ENCODE peak calls at places on chromosomes 13 and 19, in ten cellular contexts. A is ascending aorta, U is heart right ventricle, D is psoas muscle, V is tibial artery, W is left lung, I is colonic mucosa, S is mammary epithelial cell, Z is neural progenitor cell, Q is RWPE2. E is an unnamed sample. For H3K4me1, the result is how much of the 10 kb centered on the place peaks cover.

GRCh38 chr13:96052655-96053002 is 572 bp downstream of the UGGT2 start:
- DNase-seq in Z (no peak), S (peak), V (no peak), A (no peak), D (no peak), I (no peak), U (no peak), Q (no peak), W (no peak), E (no peak)

GRCh38 chr13:102846261-102847015 is 606 bp downstream of the ERCC5 start:
- DNase-seq in V (no peak), I (peak), D (peak), U (peak), Q (no peak), S (peak), Z (peak), A (no peak), W (peak), E (peak)

GRCh38 chr19:48842744-48843162 is 6.5 kb upstream of the HSD17B14 start:
- DNase-seq in I (peak), S (no peak), U (no peak), D (no peak), Q (no peak), A (no peak), W (no peak), V (peak), Z (peak), E (no peak)

GRCh38 chr13:110073982-110074381 is 233.0 kb downstream of the COL4A1 start:
- DNase-seq in U (no peak), Q (no peak), V (no peak), I (no peak), W (no peak), D (no peak), Z (peak), A (no peak), S (no peak), E (no peak)

GRCh38 chr13:106466691-106467405 is 68.6 kb downstream of the EFNB2 start:
- DNase-seq in Z (no peak), D (no peak), V (no peak), I (no peak), U (no peak), S (no peak), A (no peak), Q (no peak), W (no peak), E (no peak)

GRCh38 chr19:30799854-30800755 is 427.9 kb downstream of the ZNF536 start:
- DNase-seq in U (peak), Z (peak), W (no peak), S (no peak), V (peak), D (peak), I (peak), Q (no peak), A (no peak), E (peak)

GRCh38 chr13:102309110-102309509 is 92.7 kb downstream of the FGF14 start:
- DNase-seq in Q (no peak), S (no peak), D (no peak), U (no peak), I (no peak), Z (no peak), V (no peak), A (no peak), W (peak), E (no peak)

GRCh38 chr13:72304121-72304745 is 423.2 kb downstream of the MZT1 start:
- DNase-seq in U (no peak), S (no peak), Z (no peak), Q (no peak), I (no peak), V (no peak), D (no peak), A (no peak), W (no peak), E (no peak)

GRCh38 chr19:32164384-32164992 is 180.9 kb upstream of the ZNF507 start:
- DNase-seq in A (no peak), D (no peak), Q (no peak), I (no peak), V (no peak), S (no peak), Z (no peak), W (no peak), U (no peak), E (no peak)

GRCh38 chr19:40596608-40597328 is 4.4 kb upstream of the LTBP4 start:
- DNase-seq in D (peak), I (peak), Z (peak), S (no peak), Q (no peak), A (no peak), W (peak), U (peak), V (peak), E (peak)

GRCh38 chr13:28493740-28494536 is 990 bp downstream of the FLT1 start:
- DNase-seq in D (no peak), S (no peak), V (no peak), W (peak), Z (peak), I (no peak), A (no peak), Q (no peak), U (peak), E (no peak)

GRCh38 chr19:31347828-31348314 is 1.4 kb downstream of the TSHZ3 start:
- DNase-seq in Z (no peak), W (no peak), S (no peak), U (no peak), A (no peak), I (no peak), V (no peak), Q (no peak), D (no peak), E (no peak)

GRCh38 chr13:113629814-113630213 is 28.2 kb downstream of the ATP4B start:
- DNase-seq in I (no peak), D (no peak), W (no peak), V (no peak), S (no peak), Q (peak), U (peak), Z (no peak), A (no peak), E (peak)

GRCh38 chr13:110262944-110263343 is 44.0 kb downstream of the COL4A1 start:
- DNase-seq in V (no peak), A (no peak), D (no peak), U (no peak), W (no peak), I (no peak), S (no peak), Z (no peak), Q (no peak), E (no peak)

GRCh38 chr13:20609145-20609544 is 42.2 kb downstream of the IFT88 start:
- DNase-seq in Z (no peak), V (no peak), D (no peak), U (no peak), W (no peak), S (peak), I (no peak), Q (no peak), A (no peak), E (no peak)

GRCh38 chr13:76991432-76991795 is 467 bp upstream of the CLN5 start:
- DNase-seq in D (peak), I (peak), U (peak), V (no peak), S (peak), Z (peak), W (no peak), A (peak), Q (no peak), E (no peak)

GRCh38 chr19:35404879-35405622 is 34.2 kb downstream of the GPR42 start:
- DNase-seq in A (no peak), D (peak), U (no peak), Q (peak), S (peak), V (no peak), Z (peak), I (no peak), W (no peak), E (no peak)

GRCh38 chr13:50745542-50745941 is 98.0 kb downstream of the DLEU7 start:
- DNase-seq in U (no peak), I (no peak), S (no peak), W (no peak), D (no peak), Z (no peak), Q (no peak), A (no peak), V (no peak), E (no peak)

GRCh38 chr13:27203186-27203585 is 31.6 kb upstream of the USP12 start:
- DNase-seq in S (no peak), D (no peak), U (no peak), W (no peak), I (no peak), A (no peak), Z (no peak), Q (no peak), V (no peak), E (no peak)

GRCh38 chr19:43755256-43755801 is 567 bp upstream of the SMG9 start:
- DNase-seq in A (no peak), V (peak), Z (peak), D (peak), U (peak), S (peak), Q (no peak), W (peak), I (peak), E (peak)

GRCh38 chr13:21309542-21310172 is 133.2 kb downstream of the MRPL57 start:
- DNase-seq in Z (no peak), U (no peak), W (no peak), A (no peak), S (no peak), I (no peak), Q (no peak), D (no peak), V (no peak), E (no peak)

GRCh38 chr19:3207466-3208242 is 16.8 kb upstream of the CELF5 start:
- DNase-seq in S (no peak), Q (peak), Z (no peak), W (peak), I (no peak), V (no peak), A (no peak), U (no peak), D (no peak), E (no peak)

GRCh38 chr13:52906122-52906903 is 57.9 kb upstream of the PCDH8 start:
- DNase-seq in D (no peak), V (no peak), A (no peak), W (no peak), Q (no peak), U (no peak), S (no peak), Z (no peak), I (no peak), E (no peak)

GRCh38 chr13:50589651-50590054 is 253.8 kb downstream of the DLEU7 start:
- DNase-seq in Q (peak), Z (no peak), V (no peak), U (no peak), S (peak), D (no peak), A (no peak), W (no peak), I (no peak), E (no peak)

GRCh38 chr13:59673301-59673700 is 490.4 kb downstream of the DIAPH3 start:
- DNase-seq in D (no peak), V (no peak), I (no peak), A (no peak), Z (peak), S (no peak), W (no peak), U (no peak), Q (no peak), E (no peak)

GRCh38 chr19:16886305-16886880 is 2.4 kb upstream of the F2RL3 start:
- DNase-seq in I (no peak), W (peak), V (peak), D (peak), S (no peak), Z (no peak), A (no peak), Q (no peak), U (peak), E (no peak)

GRCh38 chr19:7718668-7719067 is 13.2 kb downstream of the CLEC4G start:
- DNase-seq in S (no peak), W (no peak), Q (no peak), Z (no peak), V (no peak), U (no peak), D (no peak), A (no peak), I (no peak), E (no peak)

GRCh38 chr19:6433165-6433564 is 398 bp downstream of the SLC25A41 start:
- DNase-seq in I (no peak), D (no peak), Q (no peak), U (no peak), V (no peak), A (no peak), W (no peak), Z (no peak), S (no peak), E (no peak)
- TF ChIP-seq CTCF in I (no peak), D (no peak), Q (no peak), U (no peak), V (no peak), A (no peak), W (no peak), Z (no peak), S (no peak), E (no peak)

DNA sequence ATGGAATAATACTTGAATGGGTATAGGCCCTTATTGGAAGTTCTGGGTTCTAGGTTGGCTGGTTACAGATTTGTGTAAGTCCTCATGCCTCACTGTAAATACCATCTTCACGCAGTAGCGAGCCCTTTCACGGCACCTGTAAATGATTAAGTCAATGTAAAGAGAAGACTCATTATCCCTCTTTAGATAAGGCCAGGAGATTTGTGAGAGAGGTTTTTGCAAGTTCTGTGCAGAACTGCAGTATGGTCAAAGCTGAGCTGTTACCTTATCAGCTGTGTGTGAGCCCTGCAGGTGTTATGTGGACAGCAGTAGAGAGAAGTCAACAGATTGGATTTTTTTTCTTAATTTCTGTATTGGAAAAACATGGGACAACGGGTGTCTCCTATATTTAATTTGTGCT is 141.6 kb downstream of the SHISA2 start:
- DNase-seq in A (no peak), I (no peak), S (no peak), V (no peak), D (no peak), Q (no peak), U (no peak), Z (peak), W (no peak), E (no peak)
- H3K4me3 ChIP-seq in A (no peak), I (no peak), S (no peak), V (no peak), D (no peak), Q (no peak), U (no peak), Z (peak), W (no peak), E (no peak)

GRCh38 chr19:38682195-38682867 is 34.9 kb downstream of the ACTN4 start:
- DNase-seq in D (no peak), W (no peak), V (no peak), Z (no peak), S (no peak), Q (no peak), A (no peak), I (no peak), U (no peak), E (no peak)

GRCh38 chr19:38682872-38683392 is 35.5 kb downstream of the ACTN4 start:
- DNase-seq in W (no peak), A (no peak), U (no peak), S (no peak), Q (no peak), V (no peak), D (no peak), Z (no peak), I (no peak), E (no peak)

GRCh38 chr19:38684078-38684861 is 36.8 kb downstream of the ACTN4 start:
- DNase-seq in D (peak), Q (peak), Z (no peak), I (peak), V (peak), W (no peak), U (peak), A (peak), S (peak), E (no peak)

GRCh38 chr19:38684862-38685665 is 37.6 kb downstream of the ACTN4 start:
- DNase-seq in V (no peak), I (no peak), Q (no peak), U (no peak), D (no peak), Z (peak), S (no peak), W (no peak), A (no peak), E (no peak)

GRCh38 chr19:38683393-38684077 is 36.1 kb downstream of the ACTN4 start:
- DNase-seq in I (peak), S (peak), U (no peak), Q (peak), D (peak), A (no peak), W (peak), V (peak), Z (peak), E (peak)
- H3K4me1 ChIP-seq in I (under half), S (half or more), U (half or more), Q (half or more), D (half or more), A (under half), W (under half), V (half or more), Z (under half), E (half or more)

DNA sequence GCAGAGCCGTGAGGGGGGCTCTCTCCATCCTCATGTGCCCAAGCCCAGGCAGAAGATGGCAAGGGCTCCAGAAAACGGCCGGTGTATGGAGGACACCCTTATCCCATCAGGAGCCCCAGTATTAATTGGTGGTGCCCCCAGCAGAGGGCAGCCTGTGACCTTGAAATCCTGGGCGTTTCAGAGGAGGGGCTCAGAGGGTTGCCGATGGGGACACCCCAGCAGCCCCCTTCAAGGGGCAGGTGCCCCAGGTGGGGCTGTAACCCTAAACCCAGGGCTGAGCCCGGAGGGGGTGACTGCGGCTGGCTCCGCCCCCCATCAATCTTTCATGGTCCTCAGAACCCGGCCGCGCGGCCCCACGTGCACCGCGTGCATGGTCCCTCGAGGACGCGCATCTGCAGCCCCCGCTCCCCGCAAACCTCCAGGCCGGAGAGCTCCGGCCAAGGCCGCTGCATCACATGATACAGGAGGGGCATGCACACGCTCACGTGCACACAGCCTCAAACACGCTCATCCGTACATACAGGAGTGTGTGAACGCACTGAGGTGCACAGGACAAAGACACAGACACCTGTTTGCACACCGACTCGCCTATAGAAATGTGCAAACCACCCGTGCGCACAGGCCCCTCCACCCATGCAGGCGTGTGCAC is 959 bp downstream of the RAB3A start:
- DNase-seq in W (peak), Z (peak), U (peak), V (no peak), S (peak), Q (no peak), A (no peak), I (peak), D (no peak), E (peak)
- TF ChIP-seq CTCF in W (no peak), Z (peak), U (peak), V (no peak), S (no peak), Q (peak), A (peak), I (no peak), D (peak), E (no peak)

DNA sequence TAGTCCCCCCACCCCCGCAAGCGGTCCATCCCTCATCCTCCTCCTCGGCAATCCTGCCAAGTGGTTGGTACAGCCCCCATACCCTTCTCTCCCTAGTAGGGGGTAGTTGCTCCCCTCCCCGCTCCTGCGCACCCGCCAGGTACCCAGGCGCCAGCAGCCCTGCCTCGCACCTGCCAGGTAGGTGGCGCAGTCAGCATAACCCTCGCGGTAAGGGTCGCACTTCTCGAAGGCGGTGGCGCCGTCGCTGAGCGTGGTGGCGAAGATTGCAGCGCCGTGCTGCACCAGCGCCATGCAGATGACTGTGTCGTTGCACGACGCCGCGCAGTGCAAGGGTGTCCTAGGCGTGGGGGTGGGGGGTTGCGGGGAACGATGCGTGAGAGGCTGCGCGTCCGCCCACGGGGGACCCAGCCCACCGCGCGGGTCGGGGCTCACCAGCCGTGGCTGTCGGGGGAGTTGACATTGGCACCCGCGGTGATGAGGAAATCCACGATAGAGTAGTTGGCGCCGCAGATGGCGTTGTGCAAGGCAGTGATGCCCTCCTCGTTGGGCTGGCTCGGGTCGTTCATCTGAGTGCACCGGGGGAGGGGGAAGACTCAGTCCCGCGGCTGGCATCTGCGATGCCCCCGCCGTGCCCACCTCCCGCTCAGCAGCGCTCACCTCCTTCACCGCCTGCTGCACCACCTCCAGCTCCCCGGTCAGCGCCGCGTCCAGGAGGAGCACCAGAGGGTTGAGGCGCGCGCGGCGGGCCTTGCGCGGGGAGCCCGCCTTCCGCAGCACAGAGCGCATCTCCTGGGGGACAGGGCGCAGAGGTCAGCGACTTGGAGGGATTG is 15.2 kb upstream of the ERCC2 start:
- DNase-seq in V (no peak), W (no peak), Z (peak), Q (no peak), A (no peak), D (no peak), I (no peak), S (no peak), U (no peak), E (peak)
- H3K4me3 ChIP-seq in V (no peak), W (no peak), Z (no peak), Q (no peak), A (no peak), D (no peak), I (no peak), S (no peak), U (no peak), E (no peak)

GRCh38 chr19:13090511-13091231 is 12.0 kb downstream of the LYL1 start:
- DNase-seq in I (no peak), S (no peak), A (no peak), D (no peak), Z (no peak), U (no peak), Q (peak), V (no peak), W (peak), E (no peak)

GRCh38 chr19:13091400-13092161 is 11.1 kb downstream of the LYL1 start:
- DNase-seq in S (no peak), U (peak), D (peak), Q (peak), W (peak), A (peak), V (peak), Z (peak), I (no peak), E (no peak)

GRCh38 chr19:13089139-13089856 is 13.4 kb downstream of the LYL1 start:
- DNase-seq in A (no peak), D (no peak), W (no peak), U (no peak), Q (peak), V (no peak), I (no peak), S (no peak), Z (peak), E (no peak)

GRCh38 chr19:13087795-13088537 is 14.7 kb downstream of the LYL1 start:
- DNase-seq in Q (no peak), S (no peak), I (no peak), A (no peak), U (no peak), D (no peak), W (no peak), V (no peak), Z (no peak), E (no peak)

DNA sequence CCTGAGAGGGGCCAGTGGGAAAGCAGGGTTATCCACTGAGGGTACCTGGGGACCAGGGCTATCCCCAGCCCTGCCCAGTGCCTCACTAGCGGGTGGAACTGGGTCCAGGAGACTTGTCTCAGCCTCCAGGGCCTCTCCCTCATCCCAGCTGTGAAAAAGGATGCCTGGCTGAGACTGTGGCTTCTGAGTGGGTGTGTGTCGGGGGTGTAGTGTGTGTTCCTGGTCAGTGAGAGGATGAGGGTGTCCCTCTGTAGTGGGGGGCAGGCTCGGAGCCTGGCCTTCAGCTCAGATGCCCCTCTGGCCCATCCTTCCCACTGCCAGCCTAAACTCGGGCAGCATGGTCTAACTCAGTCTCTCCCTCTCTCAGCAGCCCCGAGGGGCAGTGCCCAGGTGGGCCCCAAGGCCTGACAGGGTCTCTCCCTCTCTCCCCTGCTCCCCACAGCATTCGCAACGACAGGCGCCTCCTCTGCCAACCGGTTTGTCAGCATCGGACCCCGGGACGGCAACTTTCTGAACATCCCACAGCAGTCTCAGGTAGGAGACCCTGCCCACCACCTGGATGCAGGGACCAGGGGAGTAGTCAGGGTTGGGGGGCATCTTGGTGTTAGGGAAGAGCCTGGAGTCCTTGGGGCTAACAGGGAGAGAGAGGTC is 12.7 kb downstream of the LYL1 start:
- DNase-seq in D (no peak), Z (no peak), A (no peak), S (no peak), V (no peak), U (no peak), Q (peak), I (no peak), W (no peak), E (no peak)
- H3K4me1 ChIP-seq in D (under half), Z (under half), A (under half), S (under half), V (half or more), U (half or more), Q (under half), I (under half), W (under half), E (under half)